ENCODE peak calls at places on chromosomes 7 and 10, in five cellular contexts. E is fibroblast of mammary gland, H is Peyer's patch, S is cardiac fibroblast, P is GM06990. C is an unnamed sample.

GRCh38 chr10:9792181-9792580 is 1225.5 kb upstream of the CELF2 start:
- DNase-seq in E (peak; percentile 24), S (peak; percentile 15), H (no peak), P (no peak), C (no peak)

GRCh38 chr7:8260871-8261707 is 878 bp downstream of the ICA1 start:
- DNase-seq in S (peak; percentile 3), H (no peak), P (no peak), E (no peak), C (peak; percentile 63)

GRCh38 chr7:3416453-3416852 is 115.4 kb downstream of the SDK1 start:
- DNase-seq in E (no peak), H (no peak), S (no peak), P (no peak), C (no peak)

GRCh38 chr7:66847879-66848810 is 72.9 kb upstream of the TMEM248 start:
- DNase-seq in E (peak; percentile 74), P (no peak), H (no peak), S (peak; percentile 62), C (no peak)

GRCh38 chr10:69123306-69123746 is 652 bp upstream of the VPS26A start:
- DNase-seq in H (no peak), P (no peak), E (peak; percentile 63), S (peak; percentile 77), C (peak; percentile 54)

GRCh38 chr10:3487228-3487627 is 297.8 kb downstream of the KLF6 start:
- DNase-seq in P (no peak), S (no peak), E (no peak), H (no peak), C (no peak)

GRCh38 chr7:27166475-27167169 is 1.3 kb upstream of the HOXA9 start:
- DNase-seq in E (peak; percentile 34), H (no peak), P (no peak), S (no peak), C (no peak)

GRCh38 chr7:19663816-19664531 is 44.9 kb downstream of the POLR1F start:
- DNase-seq in S (no peak), H (no peak), E (no peak), P (no peak), C (no peak)

GRCh38 chr7:44534501-44534900 is 6.6 kb downstream of the NPC1L1 start:
- DNase-seq in H (no peak), P (peak; percentile 31), E (peak; percentile 25), S (peak; percentile 36), C (peak; percentile 73)

GRCh38 chr7:44761207-44762161 is 12.8 kb downstream of the ZMIZ2 start:
- DNase-seq in S (peak; percentile 29), P (no peak), E (peak; percentile 57), H (no peak), C (no peak)

GRCh38 chr7:95915731-95916130 is 143.4 kb downstream of the DYNC1I1 start:
- DNase-seq in P (no peak), S (no peak), E (no peak), H (no peak), C (no peak)

GRCh38 chr10:59942556-59942955 is 36.2 kb upstream of the CCDC6 start:
- DNase-seq in H (no peak), E (no peak), S (no peak), P (no peak), C (no peak)

GRCh38 chr7:44713680-44714335 is 34.8 kb upstream of the ZMIZ2 start:
- DNase-seq in S (no peak), P (no peak), H (no peak), E (peak; percentile 34), C (no peak)

GRCh38 chr7:81004098-81004497 is 85.2 kb upstream of the SEMA3C start:
- DNase-seq in P (no peak), S (peak; percentile 20), H (no peak), E (peak; percentile 91), C (no peak)

GRCh38 chr10:127148933-127149220 is 47.5 kb downstream of the INSYN2A start:
- DNase-seq in H (no peak), P (no peak), E (peak; percentile 94), S (peak; percentile 53), C (no peak)

GRCh38 chr7:26153246-26153822 is 1.3 kb downstream of the NFE2L3 start:
- DNase-seq in H (peak; percentile 25), S (no peak), P (peak; percentile 62), E (no peak), C (no peak)

GRCh38 chr7:153584132-153584531 is 468.1 kb upstream of the DPP6 start:
- DNase-seq in P (no peak), S (no peak), H (no peak), E (no peak), C (no peak)

GRCh38 chr7:142300689-142301088 is 42.8 kb upstream of the PRSS58 start:
- DNase-seq in E (peak; percentile 2), H (no peak), P (no peak), S (no peak), C (peak; percentile 28)

GRCh38 chr10:124612611-124613498 is 131.3 kb downstream of the FAM53B start:
- DNase-seq in H (peak; percentile 75), P (no peak), S (peak; percentile 59), E (peak; percentile 63), C (no peak)

GRCh38 chr7:50416509-50417299 is 33.4 kb downstream of the FIGNL1 start:
- DNase-seq in P (peak; percentile 61), H (peak; percentile 51), S (no peak), E (no peak), C (no peak)

GRCh38 chr7:22129819-22130580 is 184.3 kb upstream of the CDCA7L start:
- DNase-seq in E (no peak), S (no peak), H (no peak), P (no peak), C (no peak)

GRCh38 chr7:103914147-103914899 is 75.1 kb downstream of the RELN start:
- DNase-seq in E (no peak), H (no peak), P (no peak), S (no peak), C (no peak)

GRCh38 chr10:123904834-123905409 is 13.3 kb upstream of the CPXM2 start:
- DNase-seq in H (no peak), P (no peak), E (no peak), S (no peak), C (no peak)

GRCh38 chr10:97338041-97338440 is 3.5 kb upstream of the FRAT2 start:
- DNase-seq in E (no peak), S (no peak), P (no peak), H (no peak), C (no peak)

GRCh38 chr7:132518102-132518838 is 58.0 kb downstream of the PLXNA4 start:
- DNase-seq in E (peak; percentile 25), H (no peak), S (no peak), P (no peak), C (peak; percentile 54)

GRCh38 chr7:101998904-101999236 is 181.4 kb downstream of the CUX1 start:
- DNase-seq in P (no peak), S (no peak), E (no peak), H (no peak), C (peak; percentile 9)

GRCh38 chr7:50674896-50675835 is 107.5 kb downstream of the GRB10 start:
- DNase-seq in P (no peak), S (no peak), E (no peak), H (no peak), C (no peak)

GRCh38 chr10:76155961-76156360 is 724.5 kb downstream of the LRMDA start:
- DNase-seq in E (no peak), P (no peak), S (no peak), H (no peak), C (no peak)

GRCh38 chr7:129363-130221 is 62.8 kb upstream of the FAM20C start:
- DNase-seq in S (peak; percentile 89), E (peak; percentile 73), H (no peak), P (no peak), C (no peak)

GRCh38 chr7:116726713-116727431 is 54.9 kb downstream of the MET start:
- DNase-seq in E (no peak), P (no peak), S (peak; percentile 26), H (no peak), C (no peak)

GRCh38 chr7:140719711-140720110 is 23.2 kb downstream of the NDUFB2 start:
- DNase-seq in S (peak; percentile 38), E (peak; percentile 32), P (no peak), H (no peak), C (no peak)

GRCh38 chr10:97744405-97745035 is 7.6 kb downstream of the ZFYVE27 start:
- DNase-seq in E (no peak), S (no peak), H (no peak), P (no peak), C (no peak)

GRCh38 chr10:35214607-35215020 is 88.0 kb downstream of the CREM start:
- DNase-seq in S (no peak), H (no peak), E (no peak), P (no peak), C (no peak)

GRCh38 chr7:112547916-112548315 is 67.1 kb downstream of the LSMEM1 start:
- DNase-seq in H (no peak), S (no peak), E (no peak), P (no peak), C (no peak)
- TF ChIP-seq CTCF in H (no peak), S (no peak), E (no peak), P (no peak), C (no peak)

GRCh38 chr10:13784067-13784466 is 197.3 kb downstream of the PRPF18 start:
- DNase-seq in E (no peak), S (peak; percentile 50), H (no peak), P (no peak), C (peak; percentile 36)
- TF ChIP-seq CTCF in E (no peak), S (no peak), H (no peak), P (peak; percentile 67), C (no peak)

GRCh38 chr10:19713800-19714525 is 102.3 kb upstream of the PLXDC2 start:
- DNase-seq in P (no peak), S (peak; percentile 11), H (no peak), E (peak; percentile 6), C (no peak)
- TF ChIP-seq CTCF in P (no peak), S (no peak), H (no peak), E (peak; percentile 27), C (no peak)

DNA sequence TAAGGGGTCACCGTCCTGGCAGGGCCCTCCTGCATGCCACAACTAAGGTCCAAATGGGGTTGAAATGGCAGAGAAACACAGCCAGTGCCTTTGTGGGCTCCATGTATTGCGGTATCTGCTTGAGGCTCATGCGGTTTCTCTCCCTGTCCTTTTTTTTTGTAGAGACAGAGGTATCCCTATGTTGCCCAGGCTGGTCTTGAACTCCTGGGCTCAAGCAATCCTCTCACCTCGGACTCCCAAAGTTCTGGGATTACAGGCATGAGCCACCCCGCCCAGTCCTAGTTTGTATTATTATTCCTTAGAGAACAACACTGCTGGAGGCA is 64.1 kb upstream of the WAPL start:
- DNase-seq in E (no peak), S (no peak), P (no peak), H (no peak), C (no peak)
- TF ChIP-seq CTCF in E (no peak), S (no peak), P (no peak), H (no peak), C (peak; percentile 37)

DNA sequence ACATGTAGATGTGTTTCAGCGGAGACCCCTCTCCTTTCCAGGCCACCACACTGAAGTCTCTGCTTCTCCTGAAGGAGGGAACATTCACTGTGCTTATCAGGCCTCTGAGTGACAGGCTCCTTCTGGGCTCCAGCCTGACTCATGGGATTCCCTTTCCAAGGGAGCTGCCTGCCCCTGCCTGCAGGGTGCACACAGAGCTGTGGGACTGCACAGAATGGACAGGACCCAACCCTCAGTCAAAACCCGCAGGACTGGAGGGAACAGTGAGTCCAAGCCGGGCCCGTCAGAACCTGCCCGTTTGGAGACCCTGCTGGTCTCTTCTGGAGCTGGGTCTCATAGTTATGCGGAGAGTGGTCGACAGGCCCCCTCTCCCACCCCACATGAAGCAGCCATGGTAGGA is 32.6 kb downstream of the PLAC9 start:
- DNase-seq in S (peak; percentile 73), P (no peak), H (no peak), E (peak; percentile 56), C (no peak)
- TF ChIP-seq CTCF in S (peak; percentile 39), P (no peak), H (no peak), E (peak; percentile 17), C (no peak)

C was measured in endothelial cell.